ENCODE peak calls at places on chromosome 20, in six cellular contexts. B is astrocyte of the cerebellum, X is neural progenitor cell, D is progenitor cell of endocrine pancreas, C is stomach, K is astrocyte of the spinal cord. G is an unnamed sample.

GRCh38 chr20:24943731-24944130 is 5.3 kb upstream of the CST7 start:
- DNase-seq in C (no peak), B (no peak), X (no peak), K (no peak), D (no peak), G (no peak)

GRCh38 chr20:24382330-24382729 is 87.1 kb upstream of the SYNDIG1 start:
- DNase-seq in D (no peak), C (no peak), K (no peak), B (no peak), X (no peak), G (no peak)

GRCh38 chr20:34108616-34109174 is 3.3 kb downstream of the EIF2S2 start:
- DNase-seq in K (no peak), X (no peak), B (no peak), C (no peak), D (no peak), G (no peak)

GRCh38 chr20:37323985-37324384 is 22.0 kb upstream of the SRC start:
- DNase-seq in K (peak; percentile 52), B (no peak), C (no peak), D (no peak), X (no peak), G (no peak)

GRCh38 chr20:23164176-23164601 is 78.1 kb upstream of the CD93 start:
- DNase-seq in X (no peak), K (no peak), D (no peak), B (no peak), C (peak; percentile 69), G (no peak)

GRCh38 chr20:58081842-58082241 is 146.6 kb downstream of the ANKRD60 start:
- DNase-seq in K (peak; percentile 72), B (peak; percentile 73), X (no peak), C (no peak), D (no peak), G (no peak)

GRCh38 chr20:45254867-45255266 is 503 bp upstream of the SLPI start:
- DNase-seq in K (peak; percentile 7), B (peak; percentile 6), X (peak; percentile 18), C (no peak), D (no peak), G (no peak)

GRCh38 chr20:56393133-56393472 is 658 bp downstream of the CSTF1 start:
- DNase-seq in C (no peak), D (no peak), X (no peak), B (no peak), K (peak; percentile 19), G (no peak)

GRCh38 chr20:55977723-55978481 is 27.4 kb downstream of the CBLN4 start:
- DNase-seq in K (no peak), C (no peak), D (no peak), B (no peak), X (no peak), G (no peak)

GRCh38 chr20:37317316-37317715 is 27.9 kb downstream of the MANBAL start:
- DNase-seq in D (no peak), B (no peak), C (no peak), K (no peak), X (no peak), G (no peak)

GRCh38 chr20:59027746-59028320 is 4.3 kb downstream of the ATP5F1E start:
- DNase-seq in B (peak; percentile 80), D (no peak), C (no peak), X (no peak), K (peak; percentile 85), G (no peak)

GRCh38 chr20:52578559-52578958 is 387.0 kb upstream of the ZFP64 start:
- DNase-seq in X (no peak), C (no peak), K (no peak), B (no peak), D (no peak), G (no peak)

GRCh38 chr20:51980277-51980676 is 178.0 kb upstream of the SALL4 start:
- DNase-seq in X (no peak), K (no peak), B (no peak), C (no peak), D (no peak), G (no peak)

GRCh38 chr20:57502331-57502700 is 22.6 kb downstream of the CTCFL start:
- DNase-seq in K (no peak), B (no peak), D (no peak), X (no peak), C (no peak), G (no peak)

GRCh38 chr20:4326194-4327065 is 311.1 kb upstream of the RNF24 start:
- DNase-seq in D (no peak), K (no peak), X (no peak), C (no peak), B (no peak), G (no peak)

GRCh38 chr20:57346477-57346876 is 4.6 kb upstream of the RAE1 start:
- DNase-seq in D (peak; percentile 51), K (peak; percentile 76), X (peak; percentile 86), B (peak; percentile 57), C (peak; percentile 79), G (no peak)

GRCh38 chr20:50510706-50511401 is 671 bp downstream of the PTPN1 start:
- DNase-seq in D (no peak), X (peak; percentile 58), B (no peak), K (no peak), C (no peak), G (no peak)

GRCh38 chr20:63297371-63297781 is 4.4 kb downstream of the COL20A1 start:
- DNase-seq in C (no peak), X (no peak), K (no peak), D (no peak), B (no peak), G (no peak)

GRCh38 chr20:6611911-6612614 is 155.4 kb upstream of the BMP2 start:
- DNase-seq in D (no peak), X (no peak), B (no peak), C (no peak), K (no peak), G (no peak)

GRCh38 chr20:59403261-59403961 is 103.0 kb downstream of the EDN3 start:
- DNase-seq in K (no peak), D (peak; percentile 89), X (peak; percentile 87), C (peak; percentile 53), B (no peak), G (peak; percentile 60)

GRCh38 chr20:24762371-24762770 is 186.7 kb upstream of the CST7 start:
- DNase-seq in X (no peak), D (peak; percentile 7), B (no peak), C (peak; percentile 1), K (no peak), G (no peak)

GRCh38 chr20:35091808-35092523 is 641 bp downstream of the TRPC4AP start:
- DNase-seq in D (no peak), K (no peak), C (no peak), B (no peak), X (peak; percentile 16), G (no peak)

GRCh38 chr20:4637081-4637797 is 84.5 kb upstream of the PRND start:
- DNase-seq in C (no peak), B (no peak), K (no peak), X (peak; percentile 8), D (no peak), G (peak; percentile 31)

GRCh38 chr20:35766843-35767242 is 5.0 kb upstream of the PHF20 start:
- DNase-seq in X (no peak), D (no peak), K (no peak), C (no peak), B (no peak), G (no peak)

GRCh38 chr20:51413753-51414323 is 128.7 kb downstream of the NFATC2 start:
- DNase-seq in C (no peak), K (no peak), D (no peak), X (no peak), B (no peak), G (no peak)

GRCh38 chr20:33650753-33651561 is 11.2 kb upstream of the C20orf144 start:
- DNase-seq in B (no peak), X (no peak), C (peak; percentile 68), D (no peak), K (no peak), G (peak; percentile 18)

GRCh38 chr20:38023181-38024085 is 9.8 kb downstream of the TTI1 start:
- DNase-seq in B (peak; percentile 62), D (no peak), C (no peak), K (peak; percentile 87), X (no peak), G (no peak)

DNA sequence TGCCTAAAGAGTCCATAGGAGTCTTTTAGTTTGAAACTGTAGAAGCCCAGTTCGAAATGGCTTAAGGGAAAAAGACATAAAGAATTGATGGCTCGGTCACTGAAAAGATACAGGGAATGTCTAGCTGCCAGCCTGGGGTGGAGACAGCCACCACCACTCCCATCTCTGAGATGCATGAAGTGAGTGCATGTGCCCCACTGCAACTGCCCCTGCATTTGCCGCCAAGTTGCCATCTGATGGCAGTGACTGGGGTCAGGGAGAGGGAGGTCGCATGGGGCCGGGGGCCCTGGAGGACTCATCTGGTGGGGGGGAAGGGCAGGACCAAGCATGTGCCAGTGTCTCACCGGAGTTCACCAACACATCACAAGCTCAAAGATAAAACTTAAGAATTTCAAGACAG is 385.8 kb upstream of the SULF2 start:
- DNase-seq in B (no peak), C (no peak), K (no peak), D (no peak), X (no peak), G (no peak)
- TF ChIP-seq CTCF in B (no peak), C (no peak), K (no peak), D (no peak), X (no peak), G (no peak)

GRCh38 chr20:40706977-40707582 is 18.0 kb upstream of the MAFB start:
- DNase-seq in B (no peak), D (no peak), K (no peak), C (no peak), X (peak; percentile 85), G (no peak)
- TF ChIP-seq CTCF in B (peak; percentile 34), D (peak; percentile 64), K (no peak), C (no peak), X (peak; percentile 63), G (no peak)

GRCh38 chr20:61886721-61887658 is 178.7 kb downstream of the TAF4 start:
- DNase-seq in K (peak; percentile 32), D (peak; percentile 39), C (no peak), B (peak; percentile 20), X (peak; percentile 66), G (no peak)
- TF ChIP-seq CTCF in K (peak; percentile 95), D (peak; percentile 84), C (no peak), B (peak; percentile 91), X (peak; percentile 85), G (peak; percentile 70)

GRCh38 chr20:44195613-44196012 is 8.6 kb upstream of the JPH2 start:
- DNase-seq in D (no peak), K (no peak), B (no peak), C (no peak), X (no peak), G (no peak)

GRCh38 chr20:44193801-44194200 is 6.8 kb upstream of the JPH2 start:
- DNase-seq in B (no peak), D (no peak), K (no peak), X (no peak), C (no peak), G (no peak)

GRCh38 chr20:44199877-44200276 is 10.7 kb downstream of the OSER1 start:
- DNase-seq in X (no peak), C (no peak), K (no peak), D (no peak), B (no peak), G (no peak)

GRCh38 chr20:44198872-44199271 is 11.7 kb downstream of the OSER1 start:
- DNase-seq in K (no peak), C (no peak), B (no peak), X (no peak), D (no peak), G (no peak)

DNA sequence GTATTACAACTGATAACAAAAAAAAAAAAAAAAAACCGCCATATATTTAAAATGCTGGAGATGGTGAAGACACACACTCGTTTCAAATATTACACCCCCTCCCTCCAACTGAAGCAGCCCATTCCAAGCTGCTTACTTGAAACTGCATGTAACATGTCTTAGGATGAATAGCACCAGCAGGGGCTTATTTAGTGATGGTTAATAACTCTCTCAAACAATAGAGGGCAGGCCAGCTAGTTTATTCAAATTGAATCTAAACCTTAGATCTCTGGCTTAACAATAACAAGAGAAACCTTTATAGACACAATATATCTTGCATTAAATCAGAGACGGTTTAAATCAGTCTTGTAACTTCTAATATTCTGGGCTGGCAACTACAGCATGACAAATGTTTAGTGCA is 9.3 kb upstream of the JPH2 start:
- DNase-seq in C (no peak), B (no peak), D (no peak), X (no peak), K (no peak), G (no peak)
- TF ChIP-seq CTCF in C (no peak), B (peak; percentile 41), D (no peak), X (no peak), K (peak; percentile 19), G (peak; percentile 2)

G was measured in D721Med.